ENCODE peak calls at places on chromosome 12, in ten cellular contexts. R, L, P, K, S, I, Y, Q, W and H are unnamed samples.

GRCh38 chr12:11795910-11796459 is 146.5 kb downstream of the ETV6 start:
- DNase-seq in Q (peak), S (no peak), W (peak), Y (no peak), P (no peak), I (no peak), K (no peak), L (peak), R (no peak), H (no peak)

GRCh38 chr12:6323340-6323994 is 13.0 kb downstream of the PLEKHG6 start:
- DNase-seq in W (peak), L (peak), Q (peak), Y (no peak), P (peak), S (peak), K (peak), R (no peak), I (no peak), H (no peak)

GRCh38 chr12:21428241-21428640 is 9.2 kb upstream of the PYROXD1 start:
- DNase-seq in P (no peak), R (no peak), L (peak), W (peak), I (no peak), K (no peak), Y (no peak), S (no peak), Q (peak), H (no peak)

GRCh38 chr12:49693931-49694439 is 13.2 kb downstream of the FMNL3 start:
- DNase-seq in I (no peak), W (no peak), P (no peak), K (no peak), S (no peak), Q (no peak), L (peak), Y (no peak), R (no peak), H (no peak)

GRCh38 chr12:2268478-2269286 is 215.9 kb downstream of the CACNA1C start:
- DNase-seq in L (peak), R (no peak), K (no peak), P (no peak), S (no peak), I (no peak), W (peak), Q (peak), Y (no peak), H (no peak)

GRCh38 chr12:39354955-39355354 is 88.0 kb downstream of the KIF21A start:
- DNase-seq in I (no peak), Q (no peak), R (no peak), L (no peak), K (no peak), S (no peak), Y (no peak), P (no peak), W (no peak), H (no peak)

GRCh38 chr12:49260165-49260564 is 4.7 kb upstream of the TUBA1C start:
- DNase-seq in S (no peak), Q (peak), R (no peak), I (no peak), L (peak), Y (no peak), K (no peak), P (no peak), W (peak), H (no peak)

GRCh38 chr12:131092911-131093901 is 139.5 kb downstream of the ADGRD1 start:
- DNase-seq in Y (no peak), R (no peak), K (no peak), S (no peak), W (no peak), L (no peak), Q (no peak), P (peak), I (peak), H (peak)

GRCh38 chr12:12726543-12727093 is 9.4 kb downstream of the CDKN1B start:
- DNase-seq in Q (peak), P (no peak), R (no peak), W (peak), I (no peak), L (peak), S (no peak), K (no peak), Y (no peak), H (no peak)

GRCh38 chr12:64669270-64669842 is 59.1 kb downstream of the RASSF3 start:
- DNase-seq in Q (no peak), K (no peak), R (no peak), P (peak), W (no peak), I (no peak), L (no peak), S (no peak), Y (peak), H (no peak)